ENCODE peak calls at places on chromosomes 13 and 19, in four cellular contexts. D is GM12878, L is HepG2, S is upper lobe of left lung. A is an unnamed sample.
A peak's percentile ranks its signal among the peaks of the same experiment; 100 is the strongest.

GRCh38 chr13:20053016-20053415 is 94.5 kb downstream of the ZMYM2 start:
- ATAC-seq in D (no peak), L (no peak), S (no peak), A (no peak)

GRCh38 chr19:35236638-35237400 is 8.3 kb upstream of the FAM187B start:
- ATAC-seq in D (peak; percentile 64), L (no peak), S (no peak), A (no peak)

GRCh38 chr19:1428738-1429391 is 9.3 kb upstream of the RPS15 start:
- ATAC-seq in D (no peak), L (no peak), S (no peak), A (no peak)

GRCh38 chr13:66845393-66845792 is 384.7 kb downstream of the PCDH9 start:
- ATAC-seq in D (no peak), L (no peak), S (peak; percentile 57), A (no peak)

GRCh38 chr13:31591834-31592233 is 147.5 kb upstream of the RXFP2 start:
- ATAC-seq in D (no peak), L (no peak), S (no peak), A (no peak)

GRCh38 chr13:80436571-80437169 is 95.7 kb upstream of the SPRY2 start:
- ATAC-seq in D (no peak), L (no peak), S (no peak), A (peak; percentile 82)

GRCh38 chr19:2491130-2491801 is 15.3 kb downstream of the GADD45B start:
- ATAC-seq in D (no peak), L (no peak), S (peak; percentile 56), A (no peak)

GRCh38 chr13:65095697-65096096 is 2134.4 kb downstream of the PCDH9 start:
- ATAC-seq in D (no peak), L (no peak), S (no peak), A (no peak)

GRCh38 chr13:67932991-67933390 is 702.9 kb upstream of the PCDH9 start:
- ATAC-seq in D (no peak), L (no peak), S (no peak), A (no peak)

GRCh38 chr19:6318772-6319171 is 14.6 kb downstream of the ACER1 start:
- ATAC-seq in D (no peak), L (no peak), S (no peak), A (no peak)

GRCh38 chr13:80305737-80306136 is 35.2 kb downstream of the SPRY2 start:
- ATAC-seq in D (peak; percentile 51), L (no peak), S (no peak), A (no peak)

GRCh38 chr13:104837756-104838155 is 1697.7 kb downstream of the EFNB2 start:
- ATAC-seq in D (no peak), L (no peak), S (no peak), A (no peak)

GRCh38 chr19:30123109-30123508 is 181.1 kb downstream of the URI1 start:
- ATAC-seq in D (no peak), L (no peak), S (no peak), A (no peak)

GRCh38 chr19:23771761-23772667 is 13.3 kb upstream of the ZNF681 start:
- ATAC-seq in D (no peak), L (no peak), S (no peak), A (no peak)

GRCh38 chr19:3057275-3057714 is 5.0 kb downstream of the TLE5 start:
- ATAC-seq in D (no peak), L (no peak), S (peak; percentile 86), A (peak; percentile 87)

GRCh38 chr13:99323488-99323887 is 16.3 kb upstream of the GPR183 start:
- ATAC-seq in D (peak; percentile 4), L (no peak), S (no peak), A (no peak)

GRCh38 chr13:20415288-20415644 is 110.4 kb downstream of the CRYL1 start:
- ATAC-seq in D (no peak), L (peak; percentile 21), S (no peak), A (no peak)

GRCh38 chr13:85347251-85347650 is 452.0 kb downstream of the SLITRK6 start:
- ATAC-seq in D (no peak), L (no peak), S (no peak), A (no peak)

GRCh38 chr13:79360064-79360463 is 46.0 kb downstream of the RBM26 start:
- ATAC-seq in D (peak; percentile 76), L (no peak), S (no peak), A (no peak)

GRCh38 chr13:76894401-76895110 is 8.4 kb upstream of the KCTD12 start:
- ATAC-seq in D (no peak), L (no peak), S (no peak), A (no peak)

GRCh38 chr19:38729653-38730469 is 14.4 kb downstream of the CAPN12 start:
- ATAC-seq in D (peak; percentile 92), L (peak; percentile 72), S (peak; percentile 68), A (peak; percentile 59)

GRCh38 chr13:42466123-42466522 is 107.8 kb upstream of the TNFSF11 start:
- ATAC-seq in D (peak; percentile 21), L (no peak), S (no peak), A (no peak)

GRCh38 chr19:2032296-2032941 is 16.9 kb upstream of the BTBD2 start:
- ATAC-seq in D (peak; percentile 72), L (peak; percentile 20), S (peak; percentile 95), A (peak; percentile 93)

DNA sequence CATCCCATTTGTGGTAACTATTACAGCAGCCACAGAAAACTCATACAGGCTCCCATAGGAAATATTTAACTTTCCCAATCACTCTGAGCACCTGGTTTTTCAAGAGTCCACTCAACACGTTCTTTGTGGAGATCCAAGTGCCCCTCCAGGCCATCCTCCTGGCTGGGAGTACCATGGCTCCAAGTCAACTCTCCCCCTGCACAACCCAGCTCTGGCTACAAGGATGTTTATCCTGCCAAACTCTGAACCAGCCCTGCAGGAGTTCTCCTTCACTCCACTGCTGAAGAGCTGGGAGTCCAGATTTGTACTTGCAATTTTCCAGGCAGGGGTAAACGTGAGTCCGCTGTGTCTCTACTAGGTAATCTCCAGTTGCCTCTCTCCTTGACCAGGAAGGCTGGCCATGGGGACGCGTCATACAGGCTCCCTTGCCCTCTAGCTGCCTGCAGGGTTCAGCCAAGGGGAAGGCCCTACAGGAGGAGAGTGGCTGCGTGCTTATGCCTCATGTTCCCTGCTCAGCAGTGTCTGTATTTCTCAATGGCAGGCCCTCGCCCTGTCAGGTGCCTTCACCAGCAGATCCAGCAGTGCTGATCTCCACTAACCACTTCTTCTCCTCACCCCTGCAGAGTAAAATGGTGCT is 29.9 kb upstream of the ARGLU1 start:
- ATAC-seq in D (no peak), L (peak; percentile 82), S (peak; percentile 77), A (no peak)
- H3K4me3 ChIP-seq in D (no peak overlapping the region), L (no peak overlapping the region), S (no peak overlapping the region), A (no peak overlapping the region)

GRCh38 chr13:110442946-110443632 is 118.4 kb downstream of the RAB20 start:
- ATAC-seq in D (peak; percentile 7), L (no peak), S (no peak), A (peak; percentile 8)
- TF ChIP-seq EP300 in D (no peak), L (no peak), S (no peak), A (no peak)

DNA sequence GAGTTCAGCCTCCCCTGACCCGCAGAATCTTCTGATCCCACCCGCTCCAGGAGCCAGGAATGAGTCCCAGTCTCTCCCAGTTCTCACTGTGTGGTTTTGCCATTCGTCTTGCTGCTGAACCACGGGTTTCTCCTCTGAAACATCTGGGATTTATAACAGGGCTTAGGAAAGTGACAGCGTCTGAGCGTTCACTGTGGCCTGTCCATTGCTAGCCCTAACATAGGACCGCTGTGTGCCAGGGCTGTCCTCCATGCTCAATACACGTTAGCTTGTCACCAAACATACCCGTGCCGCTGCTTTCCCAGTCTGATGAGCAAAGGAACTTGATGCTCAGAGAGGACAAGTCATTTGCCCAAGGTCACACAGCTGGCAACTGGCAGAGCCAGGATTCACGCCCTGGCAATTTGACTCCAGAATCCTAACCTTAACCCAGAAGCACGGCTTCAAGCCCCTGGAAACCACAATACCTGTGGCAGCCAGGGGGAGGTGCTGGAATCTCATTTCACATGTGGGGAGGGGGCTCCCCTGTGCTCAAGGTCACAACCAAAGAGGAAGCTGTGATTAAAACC is 1.1 kb upstream of the APOE start:
- ATAC-seq in D (no peak), L (peak; percentile 23), S (no peak), A (no peak)
- H3K27ac ChIP-seq in D (no peak overlapping the region), L (peak overlapping the region; percentile 90), S (no peak overlapping the region), A (no peak overlapping the region)

GRCh38 chr19:4815426-4816387 is 15.8 kb downstream of the TICAM1 start:
- ATAC-seq in D (peak; percentile 82), L (peak; percentile 82), S (peak; percentile 90), A (peak; percentile 90)
- H3K4me3 ChIP-seq in D (no peak overlapping the region), L (peak overlapping the region; percentile 27), S (peak overlapping the region; percentile 15), A (no peak overlapping the region)

GRCh38 chr13:44394649-44395048 is 21.0 kb downstream of the SERP2 start:
- ATAC-seq in D (no peak), L (no peak), S (no peak), A (no peak)
- TF ChIP-seq EP300 in D (no peak), L (no peak), S (no peak), A (no peak)

GRCh38 chr13:113273856-113274590 is 23.0 kb upstream of the LAMP1 start:
- ATAC-seq in D (no peak), L (no peak), S (peak; percentile 79), A (peak; percentile 7)
- H3K27ac ChIP-seq in D (no peak overlapping the region), L (no peak overlapping the region), S (peak overlapping the region; percentile 52), A (no peak overlapping the region)

GRCh38 chr19:49816616-49817015 is 1.5 kb upstream of the MED25 start:
- ATAC-seq in D (no peak), L (no peak), S (no peak), A (no peak)
- H3K4me3 ChIP-seq in D (no peak overlapping the region), L (no peak overlapping the region), S (no peak overlapping the region), A (peak overlapping the region; percentile 87)

GRCh38 chr13:110711778-110712070 is 1.8 kb upstream of the ING1 start:
- ATAC-seq in D (no peak), L (no peak), S (no peak), A (no peak)

GRCh38 chr13:110713642-110713952 is at the start of gene ING1:
- ATAC-seq in D (no peak), L (no peak), S (no peak), A (no peak)

GRCh38 chr13:110712081-110712848 is 1.2 kb upstream of the ING1 start:
- ATAC-seq in D (peak; percentile 62), L (peak; percentile 55), S (peak; percentile 83), A (peak; percentile 52)

GRCh38 chr13:110713981-110714797 is 689 bp downstream of the ING1 start:
- ATAC-seq in D (no peak), L (no peak), S (no peak), A (no peak)

DNA sequence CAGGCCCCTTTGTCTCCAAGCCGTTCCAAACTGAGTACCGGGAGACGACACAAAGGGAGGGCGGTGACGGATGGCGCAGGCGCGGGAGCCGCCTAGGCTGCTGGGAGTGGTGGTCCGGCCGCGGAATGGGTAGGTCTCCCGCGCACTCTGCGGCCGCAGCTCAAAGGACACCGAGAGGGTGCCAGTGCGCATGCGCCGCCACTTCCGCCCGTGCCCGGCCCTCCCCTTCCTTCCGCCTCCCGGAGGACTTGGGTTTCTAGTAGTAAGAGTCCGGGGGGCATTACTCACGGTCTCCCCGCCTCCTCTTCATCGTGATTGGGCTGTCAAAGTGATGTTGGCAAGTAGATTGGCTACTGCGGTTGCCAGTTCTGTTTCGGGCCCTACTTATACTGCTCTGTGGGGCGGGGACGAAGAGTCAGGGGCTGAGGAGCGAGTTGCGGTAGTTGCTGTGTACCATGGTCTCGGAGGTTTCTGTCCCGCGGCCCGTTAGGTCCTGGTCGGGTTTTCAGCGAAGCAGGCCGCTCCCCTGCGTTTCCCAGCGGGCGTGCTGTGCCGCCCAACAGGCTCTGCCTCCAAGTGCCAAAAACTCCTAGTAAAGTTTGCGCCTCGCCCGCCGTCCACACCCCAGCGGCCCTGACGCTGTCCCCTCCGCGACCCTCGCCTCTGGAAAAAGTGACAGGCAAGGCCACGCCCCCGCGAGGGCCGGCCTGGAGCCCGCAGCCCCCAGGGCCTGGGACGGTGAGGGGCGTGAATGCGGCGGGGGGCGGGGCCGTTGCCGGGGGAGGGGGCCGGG is 455 bp upstream of the ING1 start:
- ATAC-seq in D (peak; percentile 68), L (peak; percentile 69), S (peak; percentile 91), A (peak; percentile 76)
- TF ChIP-seq EP300 in D (no peak), L (no peak), S (no peak), A (no peak)